ENCODE peak calls at places on chromosomes 4 and X, in six cellular contexts. One of them, this sample, is unnamed.

GRCh38 chr4:38950159-38950558 is 82.0 kb downstream of the TMEM156 start:
- DNase-seq in SK-N-SH: no peak
- DNase-seq in GM12878: no peak
- DNase-seq in HepG2: no peak
- DNase-seq in H1: no peak
- DNase-seq in K562: no peak
- DNase-seq in this sample: no peak

GRCh38 chr4:35970366-35970960 is 273.9 kb downstream of the ARAP2 start:
- DNase-seq in SK-N-SH: no peak
- DNase-seq in GM12878: no peak
- DNase-seq in HepG2: no peak
- DNase-seq in H1: no peak
- DNase-seq in K562: no peak
- DNase-seq in this sample: no peak

GRCh38 chr4:136650541-136651277 is 881.6 kb downstream of the PCDH18 start:
- DNase-seq in SK-N-SH: no peak
- DNase-seq in GM12878: peak
- DNase-seq in HepG2: peak
- DNase-seq in H1: no peak
- DNase-seq in K562: no peak
- DNase-seq in this sample: peak

GRCh38 chrX:54695816-54696487 is 102.1 kb downstream of the ITIH6 start:
- DNase-seq in SK-N-SH: peak
- DNase-seq in GM12878: peak
- DNase-seq in HepG2: no peak
- DNase-seq in H1: no peak
- DNase-seq in K562: no peak
- DNase-seq in this sample: no peak

GRCh38 chr4:101400096-101400495 is 52.8 kb upstream of the PPP3CA start:
- DNase-seq in SK-N-SH: no peak
- DNase-seq in GM12878: no peak
- DNase-seq in HepG2: no peak
- DNase-seq in H1: no peak
- DNase-seq in K562: no peak
- DNase-seq in this sample: no peak

GRCh38 chr4:84324303-84324702 is 174.8 kb downstream of the NKX6-1 start:
- DNase-seq in SK-N-SH: peak
- DNase-seq in GM12878: no peak
- DNase-seq in HepG2: no peak
- DNase-seq in H1: no peak
- DNase-seq in K562: no peak
- DNase-seq in this sample: no peak

GRCh38 chr4:87120411-87121162 is 99.8 kb downstream of the KLHL8 start:
- DNase-seq in SK-N-SH: no peak
- DNase-seq in GM12878: no peak
- DNase-seq in HepG2: peak
- DNase-seq in H1: no peak
- DNase-seq in K562: no peak
- DNase-seq in this sample: no peak

GRCh38 chrX:130171446-130172126 is at the start of gene RAB33A:
- DNase-seq in SK-N-SH: peak
- DNase-seq in GM12878: no peak
- DNase-seq in HepG2: no peak
- DNase-seq in H1: no peak
- DNase-seq in K562: no peak
- DNase-seq in this sample: no peak

GRCh38 chr4:145069361-145069760 is 28.6 kb downstream of the ANAPC10 start:
- DNase-seq in SK-N-SH: no peak
- DNase-seq in GM12878: no peak
- DNase-seq in HepG2: no peak
- DNase-seq in H1: no peak
- DNase-seq in K562: no peak
- DNase-seq in this sample: peak

GRCh38 chr4:113397114-113397701 is 347.8 kb downstream of the ANK2 start:
- DNase-seq in SK-N-SH: no peak
- DNase-seq in GM12878: no peak
- DNase-seq in HepG2: no peak
- DNase-seq in H1: no peak
- DNase-seq in K562: no peak
- DNase-seq in this sample: no peak

GRCh38 chr4:67911638-67912037 is 27.8 kb upstream of the TMPRSS11D start:
- DNase-seq in SK-N-SH: no peak
- DNase-seq in GM12878: no peak
- DNase-seq in HepG2: no peak
- DNase-seq in H1: no peak
- DNase-seq in K562: no peak
- DNase-seq in this sample: no peak

GRCh38 chr4:39730067-39730466 is 32.1 kb downstream of the UBE2K start:
- DNase-seq in SK-N-SH: no peak
- DNase-seq in GM12878: no peak
- DNase-seq in HepG2: peak
- DNase-seq in H1: no peak
- DNase-seq in K562: no peak
- DNase-seq in this sample: no peak

GRCh38 chr4:150215601-150216000 is 137.4 kb downstream of the DCLK2 start:
- DNase-seq in SK-N-SH: no peak
- DNase-seq in GM12878: no peak
- DNase-seq in HepG2: no peak
- DNase-seq in H1: no peak
- DNase-seq in K562: no peak
- DNase-seq in this sample: no peak

GRCh38 chrX:71225661-71226060 is 2.6 kb downstream of the GJB1 start:
- DNase-seq in SK-N-SH: no peak
- DNase-seq in GM12878: no peak
- DNase-seq in HepG2: no peak
- DNase-seq in H1: no peak
- DNase-seq in K562: no peak
- DNase-seq in this sample: no peak

GRCh38 chr4:110514889-110515479 is 39.0 kb downstream of the ENPEP start:
- DNase-seq in SK-N-SH: peak
- DNase-seq in GM12878: no peak
- DNase-seq in HepG2: peak
- DNase-seq in H1: no peak
- DNase-seq in K562: peak
- DNase-seq in this sample: peak

GRCh38 chrX:133437356-133437755 is 22.1 kb upstream of the GPC4 start:
- DNase-seq in SK-N-SH: no peak
- DNase-seq in GM12878: no peak
- DNase-seq in HepG2: no peak
- DNase-seq in H1: no peak
- DNase-seq in K562: no peak
- DNase-seq in this sample: no peak

GRCh38 chr4:16524379-16524778 is 298.1 kb upstream of the TAPT1 start:
- DNase-seq in SK-N-SH: no peak
- DNase-seq in GM12878: no peak
- DNase-seq in HepG2: no peak
- DNase-seq in H1: no peak
- DNase-seq in K562: no peak
- DNase-seq in this sample: no peak

GRCh38 chr4:76611611-76612010 is 176.6 kb downstream of the SHROOM3 start:
- DNase-seq in SK-N-SH: no peak
- DNase-seq in GM12878: no peak
- DNase-seq in HepG2: no peak
- DNase-seq in H1: no peak
- DNase-seq in K562: no peak
- DNase-seq in this sample: no peak

GRCh38 chr4:6332042-6332668 is 62.5 kb downstream of the WFS1 start:
- DNase-seq in SK-N-SH: peak
- DNase-seq in GM12878: no peak
- DNase-seq in HepG2: no peak
- DNase-seq in H1: no peak
- DNase-seq in K562: peak
- DNase-seq in this sample: no peak

GRCh38 chrX:70755850-70756249 is 152.7 kb downstream of the TEX11 start:
- DNase-seq in SK-N-SH: no peak
- DNase-seq in GM12878: no peak
- DNase-seq in HepG2: no peak
- DNase-seq in H1: peak
- DNase-seq in K562: no peak
- DNase-seq in this sample: no peak

GRCh38 chr4:168831919-168832745 is 177.9 kb downstream of the CBR4 start:
- DNase-seq in SK-N-SH: peak
- DNase-seq in GM12878: no peak
- DNase-seq in HepG2: peak
- DNase-seq in H1: peak
- DNase-seq in K562: peak
- DNase-seq in this sample: peak

GRCh38 chrX:119695535-119696050 is 2.6 kb upstream of the SEPTIN6 start:
- DNase-seq in SK-N-SH: no peak
- DNase-seq in GM12878: no peak
- DNase-seq in HepG2: no peak
- DNase-seq in H1: no peak
- DNase-seq in K562: no peak
- DNase-seq in this sample: no peak

GRCh38 chrX:106863697-106864096 is 39.4 kb downstream of the RIPPLY1 start:
- DNase-seq in SK-N-SH: no peak
- DNase-seq in GM12878: no peak
- DNase-seq in HepG2: no peak
- DNase-seq in H1: no peak
- DNase-seq in K562: no peak
- DNase-seq in this sample: no peak
- H2AFZ ChIP-seq in SK-N-SH: no peak
- H2AFZ ChIP-seq in GM12878: no peak
- H2AFZ ChIP-seq in HepG2: no peak
- H2AFZ ChIP-seq in H1: no peak
- H2AFZ ChIP-seq in K562: no peak
- H2AFZ ChIP-seq in this sample: no peak

GRCh38 chr4:157808796-157809408 is 363.9 kb downstream of the GASK1B start:
- DNase-seq in SK-N-SH: no peak
- DNase-seq in GM12878: no peak
- DNase-seq in HepG2: no peak
- DNase-seq in H1: no peak
- DNase-seq in K562: no peak
- DNase-seq in this sample: no peak
- TF ChIP-seq POLR2AphosphoS5 in SK-N-SH: no peak
- TF ChIP-seq POLR2AphosphoS5 in GM12878: no peak
- TF ChIP-seq POLR2AphosphoS5 in HepG2: no peak
- TF ChIP-seq POLR2AphosphoS5 in H1: no peak
- TF ChIP-seq POLR2AphosphoS5 in K562: no peak
- TF ChIP-seq POLR2AphosphoS5 in this sample: no peak

DNA sequence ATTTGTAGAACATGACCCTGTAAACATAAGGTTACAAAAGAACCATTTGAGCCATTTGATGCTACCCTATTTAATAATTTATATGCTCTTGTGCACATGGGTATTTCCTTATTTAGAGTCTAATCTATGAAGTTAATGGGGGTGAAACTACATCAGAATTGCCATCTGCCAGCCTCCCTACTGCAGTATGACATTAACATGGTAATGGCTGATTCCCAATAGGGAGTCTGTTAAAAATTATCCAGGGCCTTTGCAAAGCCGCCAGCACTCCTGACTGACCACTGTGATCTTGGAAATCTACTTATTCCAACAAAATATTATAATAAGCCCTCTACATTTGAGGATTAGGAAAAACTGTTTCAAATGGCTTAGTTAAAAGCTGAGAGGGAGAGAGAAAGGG is 153.7 kb downstream of the CLCN4 start:
- DNase-seq in SK-N-SH: peak
- DNase-seq in GM12878: no peak
- DNase-seq in HepG2: no peak
- DNase-seq in H1: no peak
- DNase-seq in K562: no peak
- DNase-seq in this sample: no peak
- TF ChIP-seq JUND in SK-N-SH: no peak
- TF ChIP-seq JUND in GM12878: no peak
- TF ChIP-seq JUND in HepG2: no peak
- TF ChIP-seq JUND in H1: no peak
- TF ChIP-seq JUND in K562: no peak
- TF ChIP-seq JUND in this sample: no peak

DNA sequence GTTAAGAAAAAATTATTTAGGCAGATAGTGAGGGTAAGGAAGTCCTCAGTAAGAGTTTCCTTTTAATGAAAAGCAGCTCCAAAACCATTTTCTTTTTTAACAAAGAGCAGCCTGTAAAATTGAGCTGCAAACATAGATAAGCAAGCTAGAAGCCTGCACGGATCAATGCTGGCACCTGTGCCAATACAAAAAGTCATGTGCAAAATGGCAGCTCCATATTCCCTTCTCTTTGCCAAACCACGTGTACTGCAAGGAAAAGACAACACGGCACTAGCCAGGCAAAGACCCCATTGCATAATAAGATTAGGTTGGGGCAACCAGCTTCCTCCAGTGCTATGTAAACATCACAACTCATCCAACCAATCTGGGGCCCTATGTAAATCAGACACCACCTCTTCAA is 268.4 kb upstream of the INTU start:
- DNase-seq in SK-N-SH: no peak
- DNase-seq in GM12878: no peak
- DNase-seq in HepG2: no peak
- DNase-seq in H1: no peak
- DNase-seq in K562: no peak
- DNase-seq in this sample: no peak
- H2AFZ ChIP-seq in SK-N-SH: no peak
- H2AFZ ChIP-seq in GM12878: no peak
- H2AFZ ChIP-seq in HepG2: no peak
- H2AFZ ChIP-seq in H1: peak
- H2AFZ ChIP-seq in K562: no peak
- H2AFZ ChIP-seq in this sample: no peak

DNA sequence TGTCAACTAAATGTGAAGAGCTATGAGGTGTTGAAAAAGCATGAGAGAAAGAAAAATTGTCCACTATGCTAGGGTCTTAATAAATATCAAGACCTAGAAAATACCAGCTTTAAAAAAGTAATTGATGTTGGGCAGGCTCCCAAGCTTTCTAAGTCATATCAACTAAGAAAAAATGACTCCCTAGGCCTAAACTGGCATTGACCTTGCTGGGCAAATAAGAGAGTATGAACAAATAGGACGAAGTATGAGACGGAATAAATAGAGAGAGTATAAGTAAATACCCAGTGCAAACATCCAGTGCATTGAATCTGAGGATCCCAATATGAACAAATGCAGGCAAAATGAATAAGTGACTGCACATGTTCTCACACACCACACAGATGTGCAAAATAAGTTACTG is 3.2 kb downstream of the KDR start:
- DNase-seq in SK-N-SH: no peak
- DNase-seq in GM12878: no peak
- DNase-seq in HepG2: peak
- DNase-seq in H1: no peak
- DNase-seq in K562: no peak
- DNase-seq in this sample: no peak
- TF ChIP-seq POLR2AphosphoS5 in SK-N-SH: no peak
- TF ChIP-seq POLR2AphosphoS5 in GM12878: no peak
- TF ChIP-seq POLR2AphosphoS5 in HepG2: no peak
- TF ChIP-seq POLR2AphosphoS5 in H1: no peak
- TF ChIP-seq POLR2AphosphoS5 in K562: no peak
- TF ChIP-seq POLR2AphosphoS5 in this sample: no peak

This sample was measured in HCT116.